ENCODE peak calls at places on chromosomes 7 and 10, in eight cellular contexts. One of them, this sample, is unnamed.
A peak's percentile ranks its signal among the peaks of the same experiment; 100 is the strongest.

GRCh38 chr10:99698504-99699080 is 33.3 kb downstream of the COX15 start:
- DNase-seq in uterus: no peak
- DNase-seq in tibial artery: no peak
- DNase-seq in fibroblast of the aortic adventitia: no peak
- DNase-seq in choroid plexus epithelial cell: no peak
- DNase-seq in sigmoid colon: no peak
- DNase-seq in psoas muscle: no peak
- DNase-seq in AG09309: no peak
- DNase-seq in this sample: no peak

GRCh38 chr7:38452615-38453014 is 178.6 kb downstream of the AMPH start:
- DNase-seq in fibroblast of the aortic adventitia: peak; percentile 20
- DNase-seq in psoas muscle: no peak
- DNase-seq in AG09309: peak; percentile 54
- DNase-seq in uterus: no peak
- DNase-seq in choroid plexus epithelial cell: no peak
- DNase-seq in sigmoid colon: no peak
- DNase-seq in tibial artery: no peak
- DNase-seq in this sample: no peak

GRCh38 chr7:101586078-101586941 is 42.8 kb downstream of the MYL10 start:
- DNase-seq in uterus: no peak
- DNase-seq in fibroblast of the aortic adventitia: no peak
- DNase-seq in AG09309: no peak
- DNase-seq in sigmoid colon: peak; percentile 24
- DNase-seq in choroid plexus epithelial cell: no peak
- DNase-seq in psoas muscle: no peak
- DNase-seq in tibial artery: no peak
- DNase-seq in this sample: peak; percentile 3

GRCh38 chr7:32034052-32034451 is 36.2 kb downstream of the PDE1C start:
- DNase-seq in sigmoid colon: no peak
- DNase-seq in tibial artery: no peak
- DNase-seq in uterus: no peak
- DNase-seq in AG09309: no peak
- DNase-seq in choroid plexus epithelial cell: no peak
- DNase-seq in psoas muscle: no peak
- DNase-seq in fibroblast of the aortic adventitia: no peak
- DNase-seq in this sample: no peak

GRCh38 chr7:17274551-17275245 is 23.8 kb upstream of the AHR start:
- DNase-seq in AG09309: no peak
- DNase-seq in choroid plexus epithelial cell: peak; percentile 77
- DNase-seq in uterus: no peak
- DNase-seq in psoas muscle: no peak
- DNase-seq in sigmoid colon: no peak
- DNase-seq in tibial artery: no peak
- DNase-seq in fibroblast of the aortic adventitia: peak; percentile 39
- DNase-seq in this sample: no peak

GRCh38 chr7:30413864-30414263 is 64.7 kb downstream of the NOD1 start:
- DNase-seq in uterus: no peak
- DNase-seq in sigmoid colon: no peak
- DNase-seq in tibial artery: no peak
- DNase-seq in psoas muscle: no peak
- DNase-seq in choroid plexus epithelial cell: no peak
- DNase-seq in fibroblast of the aortic adventitia: no peak
- DNase-seq in AG09309: no peak
- DNase-seq in this sample: no peak

GRCh38 chr7:45867471-45867870 is 5.4 kb downstream of the CCDC201 start:
- DNase-seq in fibroblast of the aortic adventitia: no peak
- DNase-seq in sigmoid colon: no peak
- DNase-seq in psoas muscle: no peak
- DNase-seq in choroid plexus epithelial cell: no peak
- DNase-seq in tibial artery: no peak
- DNase-seq in uterus: no peak
- DNase-seq in AG09309: no peak
- DNase-seq in this sample: no peak

GRCh38 chr7:110994028-110994967 is 96.6 kb upstream of the LRRN3 start:
- DNase-seq in AG09309: no peak
- DNase-seq in fibroblast of the aortic adventitia: no peak
- DNase-seq in uterus: no peak
- DNase-seq in choroid plexus epithelial cell: no peak
- DNase-seq in sigmoid colon: no peak
- DNase-seq in tibial artery: no peak
- DNase-seq in psoas muscle: no peak
- DNase-seq in this sample: no peak

GRCh38 chr7:18703743-18704142 is 208.2 kb downstream of the HDAC9 start:
- DNase-seq in fibroblast of the aortic adventitia: no peak
- DNase-seq in AG09309: no peak
- DNase-seq in tibial artery: no peak
- DNase-seq in uterus: no peak
- DNase-seq in psoas muscle: no peak
- DNase-seq in choroid plexus epithelial cell: no peak
- DNase-seq in sigmoid colon: no peak
- DNase-seq in this sample: no peak

GRCh38 chr7:158192184-158192835 is 395.3 kb downstream of the PTPRN2 start:
- DNase-seq in tibial artery: no peak
- DNase-seq in uterus: no peak
- DNase-seq in choroid plexus epithelial cell: no peak
- DNase-seq in AG09309: no peak
- DNase-seq in psoas muscle: no peak
- DNase-seq in sigmoid colon: no peak
- DNase-seq in fibroblast of the aortic adventitia: no peak
- DNase-seq in this sample: no peak

GRCh38 chr7:134903073-134903790 is 83.1 kb upstream of the AGBL3 start:
- DNase-seq in uterus: no peak
- DNase-seq in psoas muscle: no peak
- DNase-seq in AG09309: no peak
- DNase-seq in choroid plexus epithelial cell: no peak
- DNase-seq in sigmoid colon: no peak
- DNase-seq in tibial artery: no peak
- DNase-seq in fibroblast of the aortic adventitia: no peak
- DNase-seq in this sample: no peak

GRCh38 chr10:74282151-74282852 is 131.3 kb downstream of the ADK start:
- DNase-seq in psoas muscle: no peak
- DNase-seq in sigmoid colon: no peak
- DNase-seq in tibial artery: no peak
- DNase-seq in uterus: no peak
- DNase-seq in choroid plexus epithelial cell: peak; percentile 42
- DNase-seq in fibroblast of the aortic adventitia: peak; percentile 60
- DNase-seq in AG09309: peak; percentile 53
- DNase-seq in this sample: no peak

GRCh38 chr10:3018247-3018646 is 49.1 kb upstream of the PFKP start:
- DNase-seq in sigmoid colon: no peak
- DNase-seq in psoas muscle: no peak
- DNase-seq in uterus: no peak
- DNase-seq in fibroblast of the aortic adventitia: no peak
- DNase-seq in AG09309: no peak
- DNase-seq in choroid plexus epithelial cell: no peak
- DNase-seq in tibial artery: no peak
- DNase-seq in this sample: no peak

GRCh38 chr7:129923709-129924108 is 29.1 kb downstream of the UBE2H start:
- DNase-seq in tibial artery: no peak
- DNase-seq in psoas muscle: no peak
- DNase-seq in fibroblast of the aortic adventitia: peak; percentile 90
- DNase-seq in AG09309: peak; percentile 46
- DNase-seq in sigmoid colon: no peak
- DNase-seq in choroid plexus epithelial cell: peak; percentile 89
- DNase-seq in uterus: no peak
- DNase-seq in this sample: peak; percentile 47

GRCh38 chr7:3695602-3696001 is 394.6 kb downstream of the SDK1 start:
- DNase-seq in psoas muscle: no peak
- DNase-seq in AG09309: no peak
- DNase-seq in choroid plexus epithelial cell: peak; percentile 9
- DNase-seq in uterus: no peak
- DNase-seq in tibial artery: no peak
- DNase-seq in fibroblast of the aortic adventitia: no peak
- DNase-seq in sigmoid colon: no peak
- DNase-seq in this sample: no peak
- TF ChIP-seq CTCF in psoas muscle: no peak
- TF ChIP-seq CTCF in AG09309: no peak
- TF ChIP-seq CTCF in choroid plexus epithelial cell: peak; percentile 29
- TF ChIP-seq CTCF in uterus: no peak
- TF ChIP-seq CTCF in tibial artery: no peak
- TF ChIP-seq CTCF in fibroblast of the aortic adventitia: no peak
- TF ChIP-seq CTCF in sigmoid colon: no peak
- TF ChIP-seq CTCF in this sample: no peak

DNA sequence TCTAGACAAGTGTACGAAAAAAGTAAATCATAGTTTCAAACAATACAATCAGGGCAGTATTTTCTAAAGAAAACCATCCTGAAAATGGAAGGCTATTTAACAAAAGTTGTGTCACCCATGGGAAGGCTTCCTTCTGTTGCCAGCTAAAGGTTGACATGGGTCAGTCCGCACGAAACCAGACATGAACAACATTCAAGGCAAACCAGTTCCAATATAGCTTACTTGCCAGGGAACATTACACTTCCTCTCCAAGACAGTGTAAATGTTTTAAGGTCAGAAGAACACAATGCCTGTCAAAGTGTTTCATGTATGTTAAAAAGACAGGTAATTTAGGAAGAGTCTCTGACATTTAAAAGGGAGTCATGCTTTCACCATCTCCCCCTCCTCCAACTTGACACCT is 69.7 kb downstream of the CACNA2D1 start:
- DNase-seq in psoas muscle: no peak
- DNase-seq in tibial artery: no peak
- DNase-seq in AG09309: no peak
- DNase-seq in sigmoid colon: no peak
- DNase-seq in fibroblast of the aortic adventitia: no peak
- DNase-seq in uterus: no peak
- DNase-seq in choroid plexus epithelial cell: no peak
- DNase-seq in this sample: no peak
- TF ChIP-seq CTCF in psoas muscle: no peak
- TF ChIP-seq CTCF in tibial artery: no peak
- TF ChIP-seq CTCF in AG09309: no peak
- TF ChIP-seq CTCF in sigmoid colon: no peak
- TF ChIP-seq CTCF in fibroblast of the aortic adventitia: no peak
- TF ChIP-seq CTCF in uterus: no peak
- TF ChIP-seq CTCF in choroid plexus epithelial cell: no peak
- TF ChIP-seq CTCF in this sample: no peak

DNA sequence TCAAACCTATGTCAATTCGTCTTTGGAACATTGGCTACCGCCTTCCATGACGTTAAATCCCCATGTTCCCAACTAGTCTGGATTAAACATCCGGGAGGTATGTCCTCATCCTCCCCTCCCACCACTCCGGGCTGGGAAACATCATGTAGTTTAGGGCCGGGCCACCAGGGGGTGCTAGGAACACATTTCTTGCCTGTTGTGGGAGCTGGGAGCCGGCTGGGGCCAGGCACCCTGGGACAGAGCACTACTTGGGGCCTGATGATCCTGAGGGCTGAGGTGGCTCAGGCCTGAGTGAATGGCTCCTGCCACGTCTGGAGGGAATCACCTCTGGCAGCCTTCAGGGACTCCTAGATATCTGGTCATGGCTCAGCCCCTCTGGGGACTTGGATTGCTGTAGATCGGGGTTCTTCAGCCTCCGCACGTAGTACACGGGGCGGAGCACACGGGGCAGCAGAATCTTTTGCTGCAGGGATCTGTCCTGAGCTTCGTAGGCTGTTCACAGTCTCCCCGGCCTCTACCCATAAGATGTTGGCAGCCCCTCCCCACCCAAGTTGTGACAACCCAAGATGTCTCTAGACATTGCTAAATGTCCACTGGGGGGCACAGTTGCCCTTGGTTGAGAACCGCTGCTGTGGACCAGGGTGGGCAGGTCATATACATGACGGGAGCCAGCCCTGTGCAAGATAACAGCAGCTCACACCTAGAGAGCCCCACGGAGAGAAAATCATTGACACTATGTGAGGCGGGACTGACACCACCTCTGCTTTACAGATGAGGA is 141.2 kb upstream of the ZNF716 start:
- DNase-seq in tibial artery: no peak
- DNase-seq in AG09309: no peak
- DNase-seq in choroid plexus epithelial cell: no peak
- DNase-seq in uterus: no peak
- DNase-seq in fibroblast of the aortic adventitia: no peak
- DNase-seq in psoas muscle: no peak
- DNase-seq in sigmoid colon: no peak
- DNase-seq in this sample: no peak
- TF ChIP-seq CTCF in tibial artery: no peak
- TF ChIP-seq CTCF in AG09309: peak; percentile 10
- TF ChIP-seq CTCF in choroid plexus epithelial cell: peak; percentile 9
- TF ChIP-seq CTCF in uterus: no peak
- TF ChIP-seq CTCF in fibroblast of the aortic adventitia: no peak
- TF ChIP-seq CTCF in psoas muscle: peak; percentile 25
- TF ChIP-seq CTCF in sigmoid colon: no peak
- TF ChIP-seq CTCF in this sample: no peak

GRCh38 chr10:79147796-79148451 is 79.2 kb downstream of the ZMIZ1 start:
- DNase-seq in uterus: no peak
- DNase-seq in fibroblast of the aortic adventitia: no peak
- DNase-seq in sigmoid colon: no peak
- DNase-seq in tibial artery: no peak
- DNase-seq in psoas muscle: no peak
- DNase-seq in choroid plexus epithelial cell: no peak
- DNase-seq in AG09309: no peak
- DNase-seq in this sample: no peak

GRCh38 chr10:79149662-79150443 is 81.1 kb downstream of the ZMIZ1 start:
- DNase-seq in uterus: peak; percentile 82
- DNase-seq in choroid plexus epithelial cell: peak; percentile 61
- DNase-seq in fibroblast of the aortic adventitia: peak; percentile 72
- DNase-seq in sigmoid colon: peak; percentile 92
- DNase-seq in AG09309: no peak
- DNase-seq in psoas muscle: peak; percentile 92
- DNase-seq in tibial artery: peak; percentile 89
- DNase-seq in this sample: peak; percentile 76

GRCh38 chr10:79150444-79150754 is 81.6 kb downstream of the ZMIZ1 start:
- DNase-seq in choroid plexus epithelial cell: no peak
- DNase-seq in psoas muscle: no peak
- DNase-seq in AG09309: no peak
- DNase-seq in uterus: no peak
- DNase-seq in sigmoid colon: no peak
- DNase-seq in fibroblast of the aortic adventitia: no peak
- DNase-seq in tibial artery: no peak
- DNase-seq in this sample: no peak

GRCh38 chr10:79148452-79149344 is 79.9 kb downstream of the ZMIZ1 start:
- DNase-seq in uterus: peak; percentile 71
- DNase-seq in choroid plexus epithelial cell: no peak
- DNase-seq in tibial artery: peak; percentile 80
- DNase-seq in fibroblast of the aortic adventitia: peak; percentile 69
- DNase-seq in AG09309: no peak
- DNase-seq in psoas muscle: peak; percentile 79
- DNase-seq in sigmoid colon: peak; percentile 89
- DNase-seq in this sample: no peak

GRCh38 chr10:79149345-79149661 is 80.5 kb downstream of the ZMIZ1 start:
- DNase-seq in fibroblast of the aortic adventitia: no peak
- DNase-seq in psoas muscle: no peak
- DNase-seq in AG09309: no peak
- DNase-seq in tibial artery: no peak
- DNase-seq in sigmoid colon: no peak
- DNase-seq in uterus: no peak
- DNase-seq in choroid plexus epithelial cell: no peak
- DNase-seq in this sample: no peak
- TF ChIP-seq CTCF in fibroblast of the aortic adventitia: no peak
- TF ChIP-seq CTCF in psoas muscle: no peak
- TF ChIP-seq CTCF in AG09309: no peak
- TF ChIP-seq CTCF in tibial artery: no peak
- TF ChIP-seq CTCF in sigmoid colon: no peak
- TF ChIP-seq CTCF in uterus: no peak
- TF ChIP-seq CTCF in choroid plexus epithelial cell: no peak
- TF ChIP-seq CTCF in this sample: no peak

This sample was measured in GM10248.